ENCODE peak calls at places on chromosomes 16 and 17, in five cellular contexts. M is neural crest cell, Q is Right ventricle myocardium superior, A is KG1, L is KBM-7. F is an unnamed sample.

GRCh38 chr17:10729334-10730193 is at the start of gene TMEM220:
- DNase-seq in M (peak), Q (peak), A (no peak), L (peak), F (peak)

GRCh38 chr17:34820166-34820920 is 140.9 kb downstream of the CCT6B start:
- DNase-seq in M (no peak), Q (no peak), A (no peak), L (no peak), F (no peak)

GRCh38 chr16:11424118-11424460 is 78.8 kb downstream of the RMI2 start:
- DNase-seq in M (no peak), Q (no peak), A (no peak), L (no peak), F (no peak)

GRCh38 chr17:18186271-18186982 is 2.8 kb downstream of the ALKBH5 start:
- DNase-seq in M (no peak), Q (no peak), A (no peak), L (peak), F (peak)

GRCh38 chr16:47577029-47577428 is 115.9 kb downstream of the PHKB start:
- DNase-seq in M (no peak), Q (no peak), A (no peak), L (no peak), F (no peak)

GRCh38 chr16:49634235-49635008 is 221.5 kb downstream of the ZNF423 start:
- DNase-seq in M (no peak), Q (no peak), A (no peak), L (no peak), F (no peak)

GRCh38 chr17:35052240-35052608 is 11.3 kb downstream of the RFFL start:
- DNase-seq in M (no peak), Q (no peak), A (no peak), L (no peak), F (no peak)

GRCh38 chr17:67171560-67171959 is 73.4 kb downstream of the HELZ start:
- DNase-seq in M (no peak), Q (no peak), A (no peak), L (no peak), F (no peak)

GRCh38 chr16:58515125-58515870 is at the start of gene SETD6:
- DNase-seq in M (peak), Q (peak), A (peak), L (peak), F (no peak)

GRCh38 chr17:76567634-76568432 is 17.8 kb downstream of the ST6GALNAC2 start:
- DNase-seq in M (no peak), Q (no peak), A (peak), L (peak), F (peak)

GRCh38 chr17:75679706-75680201 is 12.6 kb downstream of the SAP30BP start:
- DNase-seq in M (no peak), Q (no peak), A (no peak), L (no peak), F (no peak)

GRCh38 chr16:4945560-4946502 is 8.9 kb upstream of the PPL start:
- DNase-seq in M (no peak), Q (peak), A (no peak), L (no peak), F (no peak)

GRCh38 chr17:67891481-67892119 is 66.3 kb downstream of the BPTF start:
- DNase-seq in M (no peak), Q (no peak), A (no peak), L (peak), F (peak)

GRCh38 chr16:55559933-55560516 is 6.5 kb upstream of the CAPNS2 start:
- DNase-seq in M (no peak), Q (no peak), A (no peak), L (no peak), F (no peak)

GRCh38 chr17:34242976-34243731 is 11.9 kb upstream of the CCL2 start:
- DNase-seq in M (no peak), Q (no peak), A (no peak), L (no peak), F (no peak)

GRCh38 chr17:31549525-31550388 is 158.3 kb downstream of the RAB11FIP4 start:
- DNase-seq in M (peak), Q (peak), A (peak), L (peak), F (peak)

GRCh38 chr17:48624544-48625501 is 1.3 kb downstream of the HOXB9 start:
- DNase-seq in M (no peak), Q (peak), A (no peak), L (no peak), F (no peak)

GRCh38 chr16:4327782-4328579 is 12.1 kb downstream of the GLIS2 start:
- DNase-seq in M (peak), Q (peak), A (peak), L (peak), F (no peak)

GRCh38 chr17:39014795-39015545 is 47.8 kb upstream of the FBXO47 start:
- DNase-seq in M (no peak), Q (no peak), A (no peak), L (no peak), F (no peak)

GRCh38 chr17:38579934-38580333 is 25.8 kb downstream of the SRCIN1 start:
- DNase-seq in M (no peak), Q (no peak), A (no peak), L (peak), F (peak)

GRCh38 chr17:30291571-30292489 is at the start of gene BLMH:
- DNase-seq in M (peak), Q (peak), A (peak), L (peak), F (peak)

GRCh38 chr16:56300901-56301351 is 109.6 kb downstream of the GNAO1 start:
- DNase-seq in M (no peak), Q (no peak), A (no peak), L (no peak), F (no peak)

F was measured in SK-MEL-5.